ENCODE peak calls at places on chromosomes 4 and X, in four cellular contexts. One of them, this sample, is unnamed.

GRCh38 chr4:98908182-98908581 is 20.8 kb downstream of the EIF4E start:
- DNase-seq in GM03348: no peak
- DNase-seq in activated gamma-delta T cell: no peak
- DNase-seq in frontal cortex: no peak
- DNase-seq in this sample: no peak

GRCh38 chr4:70703695-70704332 is 15.5 kb downstream of the UTP3 start:
- DNase-seq in GM03348: peak; percentile 48
- DNase-seq in activated gamma-delta T cell: no peak
- DNase-seq in frontal cortex: no peak
- DNase-seq in this sample: peak; percentile 47

GRCh38 chrX:134171661-134172587 is 65.1 kb upstream of the CCDC160 start:
- DNase-seq in GM03348: peak; percentile 1
- DNase-seq in activated gamma-delta T cell: peak; percentile 12
- DNase-seq in frontal cortex: peak; percentile 26
- DNase-seq in this sample: no peak

GRCh38 chr4:183563874-183564273 is 59.0 kb downstream of the ING2 start:
- DNase-seq in GM03348: no peak
- DNase-seq in activated gamma-delta T cell: no peak
- DNase-seq in frontal cortex: no peak
- DNase-seq in this sample: no peak

GRCh38 chrX:40267334-40268118 is 169.8 kb upstream of the BCOR start:
- DNase-seq in GM03348: peak; percentile 16
- DNase-seq in activated gamma-delta T cell: no peak
- DNase-seq in frontal cortex: peak; percentile 42
- DNase-seq in this sample: no peak

GRCh38 chr4:20679946-20680345 is 20.3 kb upstream of the PACRGL start:
- DNase-seq in GM03348: no peak
- DNase-seq in activated gamma-delta T cell: no peak
- DNase-seq in frontal cortex: no peak
- DNase-seq in this sample: no peak

GRCh38 chr4:6032249-6033244 is 14.3 kb upstream of the C4orf50 start:
- DNase-seq in GM03348: no peak
- DNase-seq in activated gamma-delta T cell: no peak
- DNase-seq in frontal cortex: peak; percentile 64
- DNase-seq in this sample: no peak

GRCh38 chrX:11968470-11968869 is 169.8 kb upstream of the FRMPD4 start:
- DNase-seq in GM03348: no peak
- DNase-seq in activated gamma-delta T cell: no peak
- DNase-seq in frontal cortex: no peak
- DNase-seq in this sample: no peak

GRCh38 chr4:95627004-95627403 is 78.2 kb upstream of the UNC5C start:
- DNase-seq in GM03348: no peak
- DNase-seq in activated gamma-delta T cell: no peak
- DNase-seq in frontal cortex: no peak
- DNase-seq in this sample: no peak

GRCh38 chr4:183337833-183338232 is 15.6 kb upstream of the CLDN24 start:
- DNase-seq in GM03348: no peak
- DNase-seq in activated gamma-delta T cell: no peak
- DNase-seq in frontal cortex: no peak
- DNase-seq in this sample: no peak

GRCh38 chr4:3344104-3344503 is 51.3 kb downstream of the RGS12 start:
- DNase-seq in GM03348: no peak
- DNase-seq in activated gamma-delta T cell: no peak
- DNase-seq in frontal cortex: no peak
- DNase-seq in this sample: no peak

GRCh38 chr4:186201535-186202230 is 10.3 kb downstream of the CYP4V2 start:
- DNase-seq in GM03348: peak; percentile 69
- DNase-seq in activated gamma-delta T cell: peak; percentile 27
- DNase-seq in frontal cortex: no peak
- DNase-seq in this sample: peak; percentile 35

GRCh38 chr4:120692964-120693363 is 229.6 kb downstream of the PRDM5 start:
- DNase-seq in GM03348: peak; percentile 51
- DNase-seq in activated gamma-delta T cell: no peak
- DNase-seq in frontal cortex: no peak
- DNase-seq in this sample: peak; percentile 46

GRCh38 chr4:118749347-118749988 is 64.3 kb downstream of the METTL14 start:
- DNase-seq in GM03348: no peak
- DNase-seq in activated gamma-delta T cell: no peak
- DNase-seq in frontal cortex: no peak
- DNase-seq in this sample: no peak

GRCh38 chr4:87353592-87353991 is 30.9 kb upstream of the HSD17B13 start:
- DNase-seq in GM03348: peak; percentile 76
- DNase-seq in activated gamma-delta T cell: no peak
- DNase-seq in frontal cortex: peak; percentile 11
- DNase-seq in this sample: peak; percentile 59

GRCh38 chr4:155802573-155802972 is 43.8 kb downstream of the GUCY1B1 start:
- DNase-seq in GM03348: no peak
- DNase-seq in activated gamma-delta T cell: no peak
- DNase-seq in frontal cortex: no peak
- DNase-seq in this sample: no peak

GRCh38 chr4:138609943-138610350 is 367.8 kb upstream of the SLC7A11 start:
- DNase-seq in GM03348: peak; percentile 61
- DNase-seq in activated gamma-delta T cell: no peak
- DNase-seq in frontal cortex: no peak
- DNase-seq in this sample: peak; percentile 59

GRCh38 chr4:163071308-163071707 is 95.4 kb downstream of the NAF1 start:
- DNase-seq in GM03348: no peak
- DNase-seq in activated gamma-delta T cell: no peak
- DNase-seq in frontal cortex: no peak
- DNase-seq in this sample: peak; percentile 5

GRCh38 chrX:39724544-39724943 is 373.2 kb downstream of the BCOR start:
- DNase-seq in GM03348: no peak
- DNase-seq in activated gamma-delta T cell: no peak
- DNase-seq in frontal cortex: no peak
- DNase-seq in this sample: no peak

GRCh38 chr4:106551724-106552123 is 183.1 kb upstream of the GIMD1 start:
- DNase-seq in GM03348: no peak
- DNase-seq in activated gamma-delta T cell: no peak
- DNase-seq in frontal cortex: no peak
- DNase-seq in this sample: no peak

GRCh38 chr4:95528388-95528787 is 20.4 kb downstream of the UNC5C start:
- DNase-seq in GM03348: no peak
- DNase-seq in activated gamma-delta T cell: no peak
- DNase-seq in frontal cortex: no peak
- DNase-seq in this sample: no peak

GRCh38 chr4:168540086-168540864 is 43.4 kb downstream of the PALLD start:
- DNase-seq in GM03348: peak; percentile 23
- DNase-seq in activated gamma-delta T cell: no peak
- DNase-seq in frontal cortex: no peak
- DNase-seq in this sample: no peak

GRCh38 chrX:10216208-10216607 is 59.4 kb downstream of the CLCN4 start:
- DNase-seq in GM03348: no peak
- DNase-seq in activated gamma-delta T cell: no peak
- DNase-seq in frontal cortex: no peak
- DNase-seq in this sample: no peak

GRCh38 chr4:123546123-123546654 is 149.6 kb downstream of the SPRY1 start:
- DNase-seq in GM03348: no peak
- DNase-seq in activated gamma-delta T cell: no peak
- DNase-seq in frontal cortex: no peak
- DNase-seq in this sample: no peak

GRCh38 chr4:113758361-113758760 is 3.2 kb downstream of the CAMK2D start:
- DNase-seq in GM03348: peak; percentile 47
- DNase-seq in activated gamma-delta T cell: no peak
- DNase-seq in frontal cortex: no peak
- DNase-seq in this sample: peak; percentile 47

GRCh38 chr4:153497091-153497531 is 31.0 kb downstream of the TMEM131L start:
- DNase-seq in GM03348: no peak
- DNase-seq in activated gamma-delta T cell: no peak
- DNase-seq in frontal cortex: no peak
- DNase-seq in this sample: no peak

GRCh38 chr4:6772223-6772928 is 10.2 kb upstream of the KIAA0232 start:
- DNase-seq in GM03348: peak; percentile 62
- DNase-seq in activated gamma-delta T cell: no peak
- DNase-seq in frontal cortex: no peak
- DNase-seq in this sample: no peak

GRCh38 chr4:173370130-173370476 is 651 bp upstream of the SAP30 start:
- DNase-seq in GM03348: peak; percentile 29
- DNase-seq in activated gamma-delta T cell: peak; percentile 18
- DNase-seq in frontal cortex: no peak
- DNase-seq in this sample: no peak

GRCh38 chr4:47561331-47561730 is 76.3 kb downstream of the ATP10D start:
- DNase-seq in GM03348: no peak
- DNase-seq in activated gamma-delta T cell: no peak
- DNase-seq in frontal cortex: no peak
- DNase-seq in this sample: no peak